ENCODE peak calls at places on chromosomes 5 and 9, in five cellular contexts. M is endothelial cell, T is bronchial epithelial cell, W is Calu3, D is nephron progenitor cell. V is an unnamed sample.

GRCh38 chr5:124477577-124477976 is 268.9 kb downstream of the ZNF608 start:
- DNase-seq in M (no peak), T (no peak), W (no peak), D (no peak), V (no peak)

GRCh38 chr5:73311291-73312110 is 137.1 kb downstream of the FOXD1 start:
- DNase-seq in M (no peak), T (no peak), W (peak), D (peak), V (no peak)

GRCh38 chr5:62029303-62029702 is 276.7 kb upstream of the KIF2A start:
- DNase-seq in M (no peak), T (peak), W (no peak), D (no peak), V (no peak)

GRCh38 chr5:68999181-68999580 is 94.6 kb upstream of the SLC30A5 start:
- DNase-seq in M (no peak), T (no peak), W (no peak), D (no peak), V (no peak)

GRCh38 chr5:59036274-59036961 is 453.5 kb downstream of the RAB3C start:
- DNase-seq in M (no peak), T (peak), W (peak), D (no peak), V (no peak)

GRCh38 chr5:178143901-178144300 is 9.8 kb downstream of the NHP2 start:
- DNase-seq in M (no peak), T (no peak), W (no peak), D (no peak), V (no peak)

GRCh38 chr5:32531885-32532520 is 53.4 kb upstream of the SUB1 start:
- DNase-seq in M (no peak), T (peak), W (peak), D (no peak), V (peak)

GRCh38 chr9:117714282-117714681 is 10.1 kb downstream of the TLR4 start:
- DNase-seq in M (no peak), T (no peak), W (no peak), D (no peak), V (no peak)

GRCh38 chr5:173451651-173452050 is 123.4 kb upstream of the STC2 start:
- DNase-seq in M (no peak), T (no peak), W (no peak), D (no peak), V (no peak)

GRCh38 chr5:125190232-125191051 is 444.0 kb upstream of the ZNF608 start:
- DNase-seq in M (no peak), T (peak), W (no peak), D (no peak), V (no peak)

GRCh38 chr5:139368613-139369012 is 14.5 kb downstream of the SLC23A1 start:
- DNase-seq in M (no peak), T (no peak), W (no peak), D (no peak), V (no peak)
- TF ChIP-seq CTCF in M (no peak), T (no peak), W (no peak), D (no peak), V (no peak)

DNA sequence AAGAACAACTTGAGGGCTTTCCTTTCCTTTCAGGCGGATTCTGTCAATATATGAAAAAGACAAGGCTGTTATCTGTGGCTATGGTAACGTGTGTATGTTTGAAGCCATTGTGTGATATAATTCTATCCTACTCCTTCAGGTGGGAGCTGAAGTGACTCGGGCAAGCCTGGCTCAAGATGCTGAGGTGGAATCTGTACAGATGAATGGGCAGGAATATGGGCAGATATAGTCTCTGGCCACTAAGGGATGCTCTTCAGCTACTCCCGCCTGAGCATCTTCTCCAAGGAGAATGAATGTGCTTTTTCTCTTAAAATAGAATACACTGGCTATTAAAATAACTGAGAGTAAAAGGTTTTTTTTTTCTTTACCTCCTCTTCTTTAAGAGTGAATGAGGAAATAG is 244.8 kb downstream of the ADGRV1 start:
- DNase-seq in M (no peak), T (no peak), W (no peak), D (no peak), V (no peak)
- TF ChIP-seq CTCF in M (no peak), T (no peak), W (no peak), D (no peak), V (no peak)

GRCh38 chr5:141402553-141403328 is at the start of gene PCDHGA9:
- DNase-seq in M (no peak), T (peak), W (peak), D (no peak), V (no peak)
- TF ChIP-seq CTCF in M (no peak), T (peak), W (peak), D (no peak), V (peak)

GRCh38 chr5:141345327-141345726 is 1.7 kb downstream of the PCDHGA3 start:
- DNase-seq in M (no peak), T (no peak), W (no peak), D (no peak), V (no peak)
- TF ChIP-seq CTCF in M (no peak), T (no peak), W (no peak), D (no peak), V (no peak)

GRCh38 chr5:30401479-30402058 is 791.9 kb upstream of the CDH6 start:
- DNase-seq in M (peak), T (peak), W (peak), D (peak), V (no peak)
- TF ChIP-seq CTCF in M (peak), T (peak), W (no peak), D (peak), V (no peak)

DNA sequence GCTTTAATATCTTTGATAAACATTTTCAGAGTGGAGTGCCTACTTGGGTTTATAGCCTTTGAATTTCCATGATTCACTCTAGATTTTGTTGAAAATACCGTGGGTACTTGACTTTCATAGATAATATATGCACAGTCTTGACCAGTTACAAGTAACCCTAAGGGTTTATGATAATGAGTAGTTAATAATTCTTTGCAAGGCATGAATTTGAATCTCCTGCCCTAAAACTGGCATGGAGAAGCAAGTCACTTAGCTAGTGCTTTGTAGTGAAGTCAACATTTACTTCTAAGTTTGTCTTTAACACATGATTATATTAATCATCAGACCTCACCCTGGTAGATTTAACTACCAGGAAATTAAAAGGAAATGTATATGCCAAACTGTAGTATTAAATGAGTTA is 115.8 kb downstream of the CWC27 start:
- DNase-seq in M (no peak), T (no peak), W (no peak), D (no peak), V (no peak)
- TF ChIP-seq CTCF in M (no peak), T (no peak), W (no peak), D (no peak), V (no peak)

DNA sequence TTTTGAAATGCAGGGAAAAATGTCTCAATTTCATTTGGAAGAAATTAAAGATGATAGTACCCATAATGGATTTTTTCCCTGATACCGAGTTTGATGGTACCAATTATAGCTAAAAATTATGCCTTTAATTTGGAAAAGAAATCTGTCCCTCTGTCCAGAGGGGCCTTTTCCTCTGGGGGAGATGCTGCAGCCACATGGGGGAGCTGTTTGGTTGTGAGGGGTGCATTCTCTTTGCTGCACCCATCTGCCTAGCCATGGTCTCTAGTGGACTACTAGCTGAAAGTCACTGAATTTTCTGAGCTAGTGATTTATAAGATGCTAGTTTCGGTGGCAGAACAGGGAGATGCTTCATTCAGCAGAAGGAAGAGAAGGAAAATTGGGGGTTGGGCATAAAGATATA is 9.6 kb downstream of the SEC61B start:
- DNase-seq in M (peak), T (no peak), W (peak), D (peak), V (peak)
- TF ChIP-seq CTCF in M (peak), T (peak), W (peak), D (peak), V (peak)

GRCh38 chr9:134267305-134268265 is 58.7 kb upstream of the RXRA start:
- DNase-seq in M (no peak), T (no peak), W (no peak), D (no peak), V (no peak)
- TF ChIP-seq CTCF in M (no peak), T (no peak), W (no peak), D (no peak), V (no peak)

GRCh38 chr5:123220616-123221146 is 131.6 kb downstream of the PRDM6 start:
- DNase-seq in M (no peak), T (no peak), W (no peak), D (no peak), V (no peak)

GRCh38 chr5:123211084-123211483 is 122.0 kb downstream of the PRDM6 start:
- DNase-seq in M (no peak), T (peak), W (no peak), D (no peak), V (no peak)

GRCh38 chr5:123217183-123217582 is 128.1 kb downstream of the PRDM6 start:
- DNase-seq in M (no peak), T (no peak), W (no peak), D (no peak), V (no peak)

GRCh38 chr5:123214193-123214592 is 125.2 kb downstream of the PRDM6 start:
- DNase-seq in M (no peak), T (no peak), W (no peak), D (no peak), V (no peak)

GRCh38 chr5:123215929-123216702 is 127.1 kb downstream of the PRDM6 start:
- DNase-seq in M (no peak), T (no peak), W (no peak), D (no peak), V (no peak)
- TF ChIP-seq CTCF in M (no peak), T (peak), W (no peak), D (no peak), V (no peak)

GRCh38 chr5:18285257-18285656 is 651.0 kb downstream of the TAF11L14 start:
- DNase-seq in M (no peak), T (no peak), W (no peak), D (no peak), V (no peak)

GRCh38 chr5:18276939-18277338 is 642.7 kb downstream of the TAF11L14 start:
- DNase-seq in M (no peak), T (no peak), W (no peak), D (no peak), V (no peak)

GRCh38 chr5:18281947-18282557 is 647.8 kb downstream of the TAF11L14 start:
- DNase-seq in M (no peak), T (peak), W (no peak), D (no peak), V (peak)
- TF ChIP-seq CTCF in M (peak), T (peak), W (no peak), D (peak), V (no peak)